ENCODE peak calls at places on chromosome 7, in four cellular contexts. J, D, L and R are unnamed samples.

GRCh38 chr7:105940111-105940510 is 23.0 kb upstream of the CDHR3 start:
- DNase-seq in D (no peak), L (no peak), J (peak), R (no peak)

GRCh38 chr7:77409739-77410545 is 6.2 kb downstream of the GSAP start:
- DNase-seq in J (peak), D (no peak), L (no peak), R (peak)

GRCh38 chr7:97401398-97401797 is 283.9 kb downstream of the SDHAF3 start:
- DNase-seq in D (no peak), J (no peak), L (no peak), R (no peak)

GRCh38 chr7:139396323-139396951 is 36.7 kb downstream of the LUC7L2 start:
- DNase-seq in J (no peak), L (no peak), D (no peak), R (no peak)

GRCh38 chr7:32257632-32258031 is 187.4 kb upstream of the PDE1C start:
- DNase-seq in D (no peak), L (no peak), J (no peak), R (no peak)

GRCh38 chr7:2802082-2802481 is 42.0 kb downstream of the GNA12 start:
- DNase-seq in L (no peak), J (no peak), D (no peak), R (no peak)

GRCh38 chr7:1668932-1669485 is 1.1 kb upstream of the ELFN1 start:
- DNase-seq in J (no peak), L (no peak), D (peak), R (no peak)

GRCh38 chr7:82598958-82599357 is 155.4 kb upstream of the CACNA2D1 start:
- DNase-seq in D (no peak), L (no peak), J (no peak), R (no peak)

GRCh38 chr7:100629117-100629711 is 12.1 kb downstream of the TFR2 start:
- DNase-seq in J (no peak), L (peak), D (peak), R (peak)

GRCh38 chr7:7585241-7585928 is 18.7 kb downstream of the MIOS start:
- DNase-seq in J (no peak), D (no peak), L (no peak), R (no peak)

GRCh38 chr7:74334026-74334425 is 44.8 kb downstream of the CLIP2 start:
- DNase-seq in J (no peak), D (no peak), L (no peak), R (peak)

GRCh38 chr7:1383398-1384112 is 75.7 kb downstream of the MICALL2 start:
- DNase-seq in D (no peak), J (no peak), L (no peak), R (no peak)

GRCh38 chr7:139679731-139680594 is 97.8 kb downstream of the HIPK2 start:
- DNase-seq in D (no peak), L (no peak), J (peak), R (peak)

GRCh38 chr7:3544202-3544601 is 243.2 kb downstream of the SDK1 start:
- DNase-seq in D (no peak), L (peak), J (no peak), R (no peak)

GRCh38 chr7:20786779-20787651 is at the start of gene SP8:
- DNase-seq in L (peak), J (peak), D (peak), R (no peak)

GRCh38 chr7:39810204-39810642 is 139.8 kb upstream of the CDK13 start:
- DNase-seq in D (peak), L (no peak), J (no peak), R (no peak)

DNA sequence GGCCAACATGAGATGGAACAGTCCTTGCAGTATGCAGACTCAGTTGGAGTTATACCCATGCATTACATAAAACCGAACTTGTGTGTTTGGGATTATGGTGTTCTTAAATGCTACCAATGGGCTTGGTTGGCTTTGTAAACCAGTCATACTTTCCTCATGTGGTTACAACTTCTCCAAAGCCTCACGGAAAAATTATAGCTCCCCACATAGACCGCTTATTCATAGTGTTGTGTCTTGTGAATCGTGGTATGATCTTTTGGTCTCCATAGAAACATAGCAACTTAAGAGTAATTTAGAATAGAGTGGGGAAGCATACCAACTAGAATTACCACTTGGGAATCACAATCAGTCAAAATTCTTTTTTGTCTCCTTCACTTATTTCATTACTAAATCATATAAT is 112.3 kb upstream of the FZD1 start:
- DNase-seq in J (no peak), D (no peak), L (no peak), R (no peak)
- TF ChIP-seq MAX in J (no peak), D (no peak), L (no peak), R (no peak)

GRCh38 chr7:68245688-68246087 is 1249.1 kb downstream of the TYW1 start:
- DNase-seq in L (no peak), J (no peak), D (no peak), R (no peak)
- TF ChIP-seq RFX5 in L (no peak), J (no peak), D (no peak), R (no peak)

GRCh38 chr7:55505259-55505658 is 67.0 kb downstream of the VOPP1 start:
- DNase-seq in D (no peak), L (no peak), J (no peak), R (no peak)

GRCh38 chr7:55504093-55504859 is 68.0 kb downstream of the VOPP1 start:
- DNase-seq in L (no peak), J (no peak), D (no peak), R (no peak)

GRCh38 chr7:55500117-55500516 is 72.2 kb downstream of the VOPP1 start:
- DNase-seq in J (no peak), D (no peak), L (no peak), R (no peak)

GRCh38 chr7:55502209-55502608 is 70.1 kb downstream of the VOPP1 start:
- DNase-seq in J (no peak), L (no peak), D (no peak), R (no peak)

GRCh38 chr7:55502988-55503514 is 69.3 kb downstream of the VOPP1 start:
- DNase-seq in D (no peak), J (no peak), L (no peak), R (no peak)
- TF ChIP-seq MAX in D (no peak), J (no peak), L (no peak), R (no peak)

GRCh38 chr7:95213809-95214492 is 110.4 kb downstream of the PON1 start:
- DNase-seq in D (no peak), J (no peak), L (no peak), R (no peak)
- TF ChIP-seq RFX5 in D (no peak), J (no peak), L (no peak), R (no peak)